ENCODE peak calls at places on chromosome 18, in eight cellular contexts. T, P, J, S, B, E, I and M are unnamed samples.

GRCh38 chr18:78971511-78972245 is 7.9 kb upstream of the SALL3 start:
- DNase-seq in P (no peak), B (no peak), E (no peak), J (no peak), I (no peak), T (no peak), S (no peak), M (no peak)

GRCh38 chr18:23573948-23574431 is 12.3 kb downstream of the NPC1 start:
- DNase-seq in P (no peak), B (no peak), T (peak), J (peak), S (no peak), I (peak), E (peak), M (no peak)

GRCh38 chr18:23718243-23718720 is 29.0 kb downstream of the LAMA3 start:
- DNase-seq in I (peak), E (peak), B (no peak), P (no peak), S (peak), J (no peak), T (no peak), M (no peak)

GRCh38 chr18:66735933-66736332 is 132.0 kb upstream of the CDH19 start:
- DNase-seq in T (no peak), I (no peak), J (no peak), S (no peak), E (no peak), B (no peak), P (no peak), M (no peak)

GRCh38 chr18:7784171-7784570 is 217.1 kb downstream of the PTPRM start:
- DNase-seq in B (no peak), S (no peak), I (peak), J (no peak), E (no peak), T (no peak), P (no peak), M (no peak)

GRCh38 chr18:37565138-37565984 is at the start of gene CELF4:
- DNase-seq in J (no peak), E (no peak), P (no peak), S (no peak), I (no peak), B (no peak), T (no peak), M (no peak)

GRCh38 chr18:74286106-74286856 is 5.5 kb downstream of the CYB5A start:
- DNase-seq in P (no peak), J (no peak), E (no peak), T (no peak), S (no peak), I (no peak), B (no peak), M (no peak)

GRCh38 chr18:5464241-5464640 is 79.6 kb downstream of the EPB41L3 start:
- DNase-seq in S (no peak), P (no peak), E (peak), J (no peak), T (no peak), I (no peak), B (no peak), M (no peak)

GRCh38 chr18:45980229-45980628 is 13.1 kb upstream of the EPG5 start:
- DNase-seq in P (no peak), B (no peak), I (no peak), J (no peak), E (peak), S (no peak), T (no peak), M (no peak)

GRCh38 chr18:80154293-80154692 is 45.2 kb downstream of the ADNP2 start:
- DNase-seq in J (peak), T (peak), B (peak), S (no peak), P (no peak), I (no peak), E (peak), M (no peak)

GRCh38 chr18:49174478-49174877 is 223.7 kb upstream of the SMAD7 start:
- DNase-seq in T (no peak), E (peak), P (no peak), J (no peak), B (no peak), I (no peak), S (peak), M (no peak)

GRCh38 chr18:35703043-35703688 is 121.6 kb downstream of the GALNT1 start:
- DNase-seq in P (no peak), J (no peak), B (no peak), T (no peak), S (no peak), I (no peak), E (no peak), M (no peak)

GRCh38 chr18:79522451-79523220 is 126.9 kb downstream of the NFATC1 start:
- DNase-seq in J (peak), T (peak), S (no peak), B (no peak), P (peak), E (no peak), I (no peak), M (no peak)

GRCh38 chr18:50158866-50159653 is 35.9 kb downstream of the MYO5B start:
- DNase-seq in S (no peak), E (no peak), P (no peak), B (no peak), I (peak), T (no peak), J (no peak), M (no peak)

GRCh38 chr18:36214811-36215210 is 27.5 kb downstream of the MOCOS start:
- DNase-seq in I (no peak), P (no peak), B (no peak), E (no peak), T (no peak), S (no peak), J (no peak), M (no peak)

GRCh38 chr18:75253784-75254183 is 43.2 kb downstream of the TSHZ1 start:
- DNase-seq in B (no peak), T (no peak), I (no peak), E (peak), J (no peak), S (no peak), P (no peak), M (no peak)

GRCh38 chr18:54961868-54962267 is 2.6 kb upstream of the CCDC68 start:
- DNase-seq in I (no peak), S (no peak), B (no peak), J (no peak), E (no peak), P (no peak), T (no peak), M (no peak)

GRCh38 chr18:70457223-70457622 is 168.4 kb downstream of the SOCS6 start:
- DNase-seq in E (no peak), T (no peak), P (no peak), S (no peak), B (no peak), J (no peak), I (no peak), M (peak)

GRCh38 chr18:10689231-10689953 is 163.6 kb downstream of the NAPG start:
- DNase-seq in E (no peak), P (no peak), S (no peak), I (no peak), T (no peak), J (no peak), B (no peak), M (no peak)

GRCh38 chr18:7878265-7879173 is 311.4 kb downstream of the PTPRM start:
- DNase-seq in S (no peak), E (no peak), I (peak), B (no peak), T (no peak), J (no peak), P (no peak), M (no peak)

GRCh38 chr18:30945769-30946168 is 96.8 kb downstream of the DSC3 start:
- DNase-seq in P (no peak), S (no peak), E (no peak), T (no peak), B (no peak), J (no peak), I (no peak), M (no peak)

GRCh38 chr18:62751341-62751821 is 36.0 kb downstream of the PHLPP1 start:
- DNase-seq in E (peak), T (no peak), I (peak), J (no peak), B (no peak), P (no peak), S (no peak), M (no peak)

GRCh38 chr18:35073186-35074105 is 32.2 kb downstream of the MAPRE2 start:
- DNase-seq in E (peak), I (no peak), J (no peak), P (no peak), B (no peak), T (no peak), S (no peak), M (no peak)

GRCh38 chr18:34117319-34117718 is 107.4 kb downstream of the NOL4 start:
- DNase-seq in B (no peak), J (no peak), P (no peak), T (no peak), S (no peak), I (no peak), E (no peak), M (no peak)

GRCh38 chr18:51726614-51727013 is 529.1 kb upstream of the MEX3C start:
- DNase-seq in E (no peak), B (no peak), P (no peak), S (no peak), T (no peak), J (no peak), I (no peak), M (no peak)

GRCh38 chr18:53941601-53942335 is 282.7 kb downstream of the MBD2 start:
- DNase-seq in E (no peak), J (no peak), I (peak), P (no peak), B (no peak), T (no peak), S (no peak), M (no peak)

GRCh38 chr18:6949800-6950586 is 167.6 kb downstream of the LAMA1 start:
- DNase-seq in P (no peak), J (no peak), I (no peak), B (no peak), S (no peak), E (no peak), T (no peak), M (no peak)

GRCh38 chr18:44198296-44199284 is 482.1 kb upstream of the SETBP1 start:
- DNase-seq in J (no peak), I (no peak), S (no peak), T (no peak), B (no peak), E (no peak), P (no peak), M (peak)

GRCh38 chr18:79613186-79613931 is 66.2 kb upstream of the CTDP1 start:
- DNase-seq in B (no peak), I (no peak), T (no peak), S (no peak), P (no peak), J (peak), E (no peak), M (peak)

GRCh38 chr18:35050638-35051287 is 9.6 kb downstream of the MAPRE2 start:
- DNase-seq in B (no peak), P (no peak), S (no peak), T (no peak), I (no peak), E (peak), J (no peak), M (no peak)

GRCh38 chr18:5057348-5058012 is 139.6 kb downstream of the AKAIN1 start:
- DNase-seq in S (peak), B (peak), P (no peak), I (peak), E (peak), J (peak), T (peak), M (peak)

GRCh38 chr18:10973579-10974260 is 175.6 kb downstream of the PIEZO2 start:
- DNase-seq in I (peak), J (no peak), E (peak), P (no peak), B (no peak), S (no peak), T (no peak), M (no peak)

GRCh38 chr18:63986885-63987284 is 17.0 kb downstream of the SERPINB8 start:
- DNase-seq in J (no peak), I (no peak), E (no peak), B (no peak), S (no peak), T (no peak), P (no peak), M (no peak)

GRCh38 chr18:9952633-9953416 is 39.0 kb downstream of the VAPA start:
- DNase-seq in T (no peak), I (peak), B (no peak), S (no peak), J (no peak), P (no peak), E (no peak), M (no peak)

GRCh38 chr18:57088883-57089282 is 58.0 kb upstream of the BOD1L2 start:
- DNase-seq in T (no peak), B (peak), I (no peak), P (no peak), S (no peak), E (no peak), J (no peak), M (no peak)

GRCh38 chr18:2536493-2536892 is 34.8 kb downstream of the METTL4 start:
- DNase-seq in P (no peak), S (peak), B (no peak), E (peak), T (no peak), J (no peak), I (no peak), M (no peak)

GRCh38 chr18:48297139-48297538 is 112.0 kb downstream of the ZBTB7C start:
- DNase-seq in P (no peak), I (no peak), S (no peak), B (no peak), E (no peak), T (no peak), J (peak), M (no peak)